ENCODE peak calls at places on chromosomes 6 and 20, in six cellular contexts. One of them, this sample, is unnamed.

GRCh38 chr20:37897008-37897548 is 5.8 kb upstream of the VSTM2L start:
- DNase-seq in Calu3: no peak
- DNase-seq in gastrocnemius medialis: no peak
- DNase-seq in stimulated activated CD4-positive, alpha-beta T cell treated with anti-CD3 and anti-CD28 coated beads, Interleukin-4, amount 100 ng/mL, for 1 hour: no peak
- DNase-seq in iris pigment epithelial cell: no peak
- DNase-seq in omental fat pad: no peak
- DNase-seq in this sample: no peak

GRCh38 chr6:139369068-139369467 is 5.4 kb downstream of the CITED2 start:
- DNase-seq in iris pigment epithelial cell: no peak
- DNase-seq in gastrocnemius medialis: no peak
- DNase-seq in Calu3: no peak
- DNase-seq in omental fat pad: no peak
- DNase-seq in stimulated activated CD4-positive, alpha-beta T cell treated with anti-CD3 and anti-CD28 coated beads, Interleukin-4, amount 100 ng/mL, for 1 hour: no peak
- DNase-seq in this sample: no peak

GRCh38 chr6:129766959-129767728 is 57.2 kb upstream of the ARHGAP18 start:
- DNase-seq in gastrocnemius medialis: peak; percentile 4
- DNase-seq in Calu3: peak; percentile 20
- DNase-seq in stimulated activated CD4-positive, alpha-beta T cell treated with anti-CD3 and anti-CD28 coated beads, Interleukin-4, amount 100 ng/mL, for 1 hour: peak; percentile 56
- DNase-seq in iris pigment epithelial cell: peak; percentile 77
- DNase-seq in omental fat pad: no peak
- DNase-seq in this sample: peak; percentile 63

GRCh38 chr6:106547961-106548453 is 81.3 kb downstream of the RTN4IP1 start:
- DNase-seq in Calu3: peak; percentile 6
- DNase-seq in gastrocnemius medialis: no peak
- DNase-seq in stimulated activated CD4-positive, alpha-beta T cell treated with anti-CD3 and anti-CD28 coated beads, Interleukin-4, amount 100 ng/mL, for 1 hour: peak; percentile 22
- DNase-seq in omental fat pad: no peak
- DNase-seq in iris pigment epithelial cell: peak; percentile 84
- DNase-seq in this sample: peak; percentile 88

GRCh38 chr6:144467153-144467762 is 182.1 kb downstream of the UTRN start:
- DNase-seq in stimulated activated CD4-positive, alpha-beta T cell treated with anti-CD3 and anti-CD28 coated beads, Interleukin-4, amount 100 ng/mL, for 1 hour: no peak
- DNase-seq in Calu3: no peak
- DNase-seq in omental fat pad: no peak
- DNase-seq in gastrocnemius medialis: no peak
- DNase-seq in iris pigment epithelial cell: no peak
- DNase-seq in this sample: no peak

GRCh38 chr20:41163821-41164220 is 26.5 kb downstream of the PLCG1 start:
- DNase-seq in gastrocnemius medialis: no peak
- DNase-seq in iris pigment epithelial cell: no peak
- DNase-seq in stimulated activated CD4-positive, alpha-beta T cell treated with anti-CD3 and anti-CD28 coated beads, Interleukin-4, amount 100 ng/mL, for 1 hour: no peak
- DNase-seq in Calu3: no peak
- DNase-seq in omental fat pad: no peak
- DNase-seq in this sample: no peak

GRCh38 chr6:36964908-36965307 is 10.4 kb downstream of the PI16 start:
- DNase-seq in stimulated activated CD4-positive, alpha-beta T cell treated with anti-CD3 and anti-CD28 coated beads, Interleukin-4, amount 100 ng/mL, for 1 hour: no peak
- DNase-seq in gastrocnemius medialis: no peak
- DNase-seq in Calu3: no peak
- DNase-seq in omental fat pad: no peak
- DNase-seq in iris pigment epithelial cell: no peak
- DNase-seq in this sample: no peak

GRCh38 chr6:1657116-1657776 is 47.5 kb downstream of the FOXC1 start:
- DNase-seq in stimulated activated CD4-positive, alpha-beta T cell treated with anti-CD3 and anti-CD28 coated beads, Interleukin-4, amount 100 ng/mL, for 1 hour: no peak
- DNase-seq in Calu3: no peak
- DNase-seq in omental fat pad: no peak
- DNase-seq in gastrocnemius medialis: no peak
- DNase-seq in iris pigment epithelial cell: no peak
- DNase-seq in this sample: no peak

GRCh38 chr6:27472182-27472616 is 706 bp downstream of the ZNF184 start:
- DNase-seq in iris pigment epithelial cell: peak; percentile 82
- DNase-seq in stimulated activated CD4-positive, alpha-beta T cell treated with anti-CD3 and anti-CD28 coated beads, Interleukin-4, amount 100 ng/mL, for 1 hour: peak; percentile 52
- DNase-seq in gastrocnemius medialis: peak; percentile 19
- DNase-seq in omental fat pad: peak; percentile 56
- DNase-seq in Calu3: peak; percentile 64
- DNase-seq in this sample: peak; percentile 86

GRCh38 chr6:26122402-26122792 is 35.2 kb downstream of the HFE start:
- DNase-seq in stimulated activated CD4-positive, alpha-beta T cell treated with anti-CD3 and anti-CD28 coated beads, Interleukin-4, amount 100 ng/mL, for 1 hour: no peak
- DNase-seq in iris pigment epithelial cell: no peak
- DNase-seq in omental fat pad: no peak
- DNase-seq in gastrocnemius medialis: no peak
- DNase-seq in Calu3: no peak
- DNase-seq in this sample: no peak

GRCh38 chr6:167855825-167856425 is 29.2 kb downstream of the AFDN start:
- DNase-seq in omental fat pad: no peak
- DNase-seq in iris pigment epithelial cell: peak; percentile 99
- DNase-seq in gastrocnemius medialis: no peak
- DNase-seq in Calu3: no peak
- DNase-seq in stimulated activated CD4-positive, alpha-beta T cell treated with anti-CD3 and anti-CD28 coated beads, Interleukin-4, amount 100 ng/mL, for 1 hour: no peak
- DNase-seq in this sample: peak; percentile 99

GRCh38 chr6:144782634-144783033 is 497.5 kb downstream of the UTRN start:
- DNase-seq in iris pigment epithelial cell: no peak
- DNase-seq in gastrocnemius medialis: no peak
- DNase-seq in Calu3: no peak
- DNase-seq in omental fat pad: no peak
- DNase-seq in stimulated activated CD4-positive, alpha-beta T cell treated with anti-CD3 and anti-CD28 coated beads, Interleukin-4, amount 100 ng/mL, for 1 hour: no peak
- DNase-seq in this sample: no peak

GRCh38 chr20:34570859-34571306 is 12.4 kb downstream of the MAP1LC3A start:
- DNase-seq in Calu3: no peak
- DNase-seq in gastrocnemius medialis: no peak
- DNase-seq in omental fat pad: no peak
- DNase-seq in stimulated activated CD4-positive, alpha-beta T cell treated with anti-CD3 and anti-CD28 coated beads, Interleukin-4, amount 100 ng/mL, for 1 hour: no peak
- DNase-seq in iris pigment epithelial cell: peak; percentile 89
- DNase-seq in this sample: peak; percentile 64

GRCh38 chr6:113050010-113050893 is 703.1 kb downstream of the RFPL4B start:
- DNase-seq in Calu3: no peak
- DNase-seq in iris pigment epithelial cell: peak; percentile 75
- DNase-seq in omental fat pad: no peak
- DNase-seq in stimulated activated CD4-positive, alpha-beta T cell treated with anti-CD3 and anti-CD28 coated beads, Interleukin-4, amount 100 ng/mL, for 1 hour: no peak
- DNase-seq in gastrocnemius medialis: no peak
- DNase-seq in this sample: peak; percentile 63

GRCh38 chr6:32129297-32130088 is 595 bp downstream of the FKBPL start:
- DNase-seq in gastrocnemius medialis: no peak
- DNase-seq in stimulated activated CD4-positive, alpha-beta T cell treated with anti-CD3 and anti-CD28 coated beads, Interleukin-4, amount 100 ng/mL, for 1 hour: no peak
- DNase-seq in Calu3: no peak
- DNase-seq in iris pigment epithelial cell: no peak
- DNase-seq in omental fat pad: no peak
- DNase-seq in this sample: no peak

This sample was measured in fibroblast of mammary gland.